ENCODE peak calls at places on chromosomes 16 and 17, in six cellular contexts. One of them, this sample, is unnamed.

GRCh38 chr16:61901689-61902088 is 134.5 kb downstream of the CDH8 start:
- DNase-seq in RWPE2: no peak
- DNase-seq in upper lobe of right lung: no peak
- DNase-seq in esophagus squamous epithelium: no peak
- DNase-seq in cardiac muscle cell: no peak
- DNase-seq in fibroblast of lung: no peak
- DNase-seq in this sample: no peak

GRCh38 chr16:12690024-12690423 is 113.7 kb downstream of the CPPED1 start:
- DNase-seq in esophagus squamous epithelium: no peak
- DNase-seq in fibroblast of lung: no peak
- DNase-seq in cardiac muscle cell: no peak
- DNase-seq in upper lobe of right lung: no peak
- DNase-seq in RWPE2: no peak
- DNase-seq in this sample: no peak

GRCh38 chr17:77254961-77255741 is 114.4 kb downstream of the SEC14L1 start:
- DNase-seq in RWPE2: peak; percentile 98
- DNase-seq in esophagus squamous epithelium: no peak
- DNase-seq in cardiac muscle cell: no peak
- DNase-seq in upper lobe of right lung: peak; percentile 82
- DNase-seq in fibroblast of lung: peak; percentile 82
- DNase-seq in this sample: peak; percentile 69

GRCh38 chr16:10694830-10695229 is at the start of gene TEKT5:
- DNase-seq in fibroblast of lung: no peak
- DNase-seq in esophagus squamous epithelium: no peak
- DNase-seq in upper lobe of right lung: no peak
- DNase-seq in cardiac muscle cell: no peak
- DNase-seq in RWPE2: no peak
- DNase-seq in this sample: no peak

GRCh38 chr16:68644715-68645493 is at the start of gene CDH3:
- DNase-seq in cardiac muscle cell: peak; percentile 58
- DNase-seq in RWPE2: peak; percentile 96
- DNase-seq in esophagus squamous epithelium: no peak
- DNase-seq in fibroblast of lung: peak; percentile 48
- DNase-seq in upper lobe of right lung: peak; percentile 84
- DNase-seq in this sample: no peak

GRCh38 chr16:13892301-13892700 is 27.7 kb upstream of the ERCC4 start:
- DNase-seq in fibroblast of lung: no peak
- DNase-seq in cardiac muscle cell: no peak
- DNase-seq in upper lobe of right lung: no peak
- DNase-seq in RWPE2: no peak
- DNase-seq in esophagus squamous epithelium: no peak
- DNase-seq in this sample: no peak

GRCh38 chr17:5203178-5203907 is 11.7 kb upstream of the ZNF594 start:
- DNase-seq in fibroblast of lung: peak; percentile 37
- DNase-seq in cardiac muscle cell: no peak
- DNase-seq in esophagus squamous epithelium: no peak
- DNase-seq in RWPE2: no peak
- DNase-seq in upper lobe of right lung: no peak
- DNase-seq in this sample: no peak

GRCh38 chr16:15807603-15808009 is 49.2 kb downstream of the MYH11 start:
- DNase-seq in cardiac muscle cell: no peak
- DNase-seq in esophagus squamous epithelium: no peak
- DNase-seq in upper lobe of right lung: no peak
- DNase-seq in fibroblast of lung: peak; percentile 60
- DNase-seq in RWPE2: no peak
- DNase-seq in this sample: no peak

GRCh38 chr17:6677158-6677831 is 25.7 kb downstream of the C17orf100 start:
- DNase-seq in cardiac muscle cell: no peak
- DNase-seq in RWPE2: no peak
- DNase-seq in upper lobe of right lung: no peak
- DNase-seq in esophagus squamous epithelium: no peak
- DNase-seq in fibroblast of lung: peak; percentile 68
- DNase-seq in this sample: peak; percentile 10

GRCh38 chr17:32558328-32558955 is 71.6 kb downstream of the CDK5R1 start:
- DNase-seq in cardiac muscle cell: no peak
- DNase-seq in RWPE2: no peak
- DNase-seq in upper lobe of right lung: no peak
- DNase-seq in esophagus squamous epithelium: no peak
- DNase-seq in fibroblast of lung: no peak
- DNase-seq in this sample: no peak

GRCh38 chr17:79188048-79188447 is 113.4 kb downstream of the ENGASE start:
- DNase-seq in cardiac muscle cell: peak; percentile 42
- DNase-seq in upper lobe of right lung: no peak
- DNase-seq in fibroblast of lung: no peak
- DNase-seq in RWPE2: no peak
- DNase-seq in esophagus squamous epithelium: no peak
- DNase-seq in this sample: no peak

GRCh38 chr16:85986931-85987749 is 88.2 kb downstream of the IRF8 start:
- DNase-seq in esophagus squamous epithelium: no peak
- DNase-seq in RWPE2: no peak
- DNase-seq in fibroblast of lung: no peak
- DNase-seq in upper lobe of right lung: no peak
- DNase-seq in cardiac muscle cell: peak; percentile 59
- DNase-seq in this sample: no peak
- TF ChIP-seq CTCF in esophagus squamous epithelium: no peak
- TF ChIP-seq CTCF in RWPE2: peak; percentile 54
- TF ChIP-seq CTCF in fibroblast of lung: no peak
- TF ChIP-seq CTCF in upper lobe of right lung: peak; percentile 57
- TF ChIP-seq CTCF in cardiac muscle cell: no peak
- TF ChIP-seq CTCF in this sample: peak; percentile 40

GRCh38 chr16:57071840-57072541 is 20.4 kb upstream of the CPNE2 start:
- DNase-seq in esophagus squamous epithelium: no peak
- DNase-seq in cardiac muscle cell: no peak
- DNase-seq in fibroblast of lung: peak; percentile 71
- DNase-seq in upper lobe of right lung: no peak
- DNase-seq in RWPE2: no peak
- DNase-seq in this sample: no peak
- TF ChIP-seq CTCF in esophagus squamous epithelium: no peak
- TF ChIP-seq CTCF in cardiac muscle cell: no peak
- TF ChIP-seq CTCF in fibroblast of lung: no peak
- TF ChIP-seq CTCF in upper lobe of right lung: no peak
- TF ChIP-seq CTCF in RWPE2: no peak
- TF ChIP-seq CTCF in this sample: no peak

DNA sequence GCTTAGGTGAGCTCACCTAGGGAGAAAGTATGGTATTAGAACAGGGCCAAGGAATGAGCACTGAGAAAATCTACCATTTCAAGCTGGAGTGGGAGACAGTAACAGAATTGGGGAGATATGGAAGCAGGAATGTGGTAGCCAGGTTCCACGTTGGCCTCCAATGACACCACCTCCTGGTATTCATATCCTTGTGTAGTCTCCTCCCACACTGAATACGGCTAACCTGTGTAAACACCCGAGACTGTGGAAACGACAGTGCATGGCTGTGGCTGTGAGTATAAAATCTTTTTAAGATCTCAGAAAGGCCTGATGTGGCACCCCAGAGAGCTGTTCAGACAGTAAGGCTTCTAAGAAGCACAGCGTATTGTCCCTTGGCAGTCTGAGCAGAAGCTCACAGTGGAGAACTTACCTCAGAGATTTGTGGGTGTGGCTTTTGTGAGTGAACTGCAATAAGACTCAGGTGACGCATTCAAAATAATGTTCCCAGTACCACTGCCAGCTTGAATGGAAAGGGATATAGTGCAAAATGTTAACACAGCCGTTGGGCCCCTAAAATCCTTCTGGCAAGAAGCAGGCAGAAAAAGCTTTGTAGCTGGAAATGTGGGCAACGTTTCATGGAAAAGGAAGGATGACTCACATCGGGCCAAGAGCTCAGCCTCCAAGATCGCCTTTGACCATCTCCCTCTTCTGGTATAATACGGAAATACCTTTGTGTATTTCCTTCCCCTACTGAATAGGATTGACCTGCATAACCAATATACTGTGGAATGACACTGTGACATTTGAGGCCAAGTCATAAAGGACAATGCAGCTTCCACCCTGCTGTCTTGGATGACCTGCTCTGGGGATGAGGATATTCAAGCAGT is 14.4 kb downstream of the SDR42E1 start:
- DNase-seq in esophagus squamous epithelium: no peak
- DNase-seq in cardiac muscle cell: peak; percentile 2
- DNase-seq in fibroblast of lung: peak; percentile 76
- DNase-seq in RWPE2: no peak
- DNase-seq in upper lobe of right lung: no peak
- DNase-seq in this sample: no peak
- TF ChIP-seq CTCF in esophagus squamous epithelium: peak; percentile 33
- TF ChIP-seq CTCF in cardiac muscle cell: peak; percentile 19
- TF ChIP-seq CTCF in fibroblast of lung: peak; percentile 30
- TF ChIP-seq CTCF in RWPE2: peak; percentile 68
- TF ChIP-seq CTCF in upper lobe of right lung: peak; percentile 27
- TF ChIP-seq CTCF in this sample: no peak

GRCh38 chr17:16491703-16492612 is at the start of gene LRRC75A:
- DNase-seq in cardiac muscle cell: peak; percentile 81
- DNase-seq in upper lobe of right lung: peak; percentile 80
- DNase-seq in esophagus squamous epithelium: no peak
- DNase-seq in fibroblast of lung: peak; percentile 30
- DNase-seq in RWPE2: no peak
- DNase-seq in this sample: no peak
- TF ChIP-seq CTCF in cardiac muscle cell: no peak
- TF ChIP-seq CTCF in upper lobe of right lung: no peak
- TF ChIP-seq CTCF in esophagus squamous epithelium: no peak
- TF ChIP-seq CTCF in fibroblast of lung: no peak
- TF ChIP-seq CTCF in RWPE2: peak; percentile 14
- TF ChIP-seq CTCF in this sample: peak; percentile 4

DNA sequence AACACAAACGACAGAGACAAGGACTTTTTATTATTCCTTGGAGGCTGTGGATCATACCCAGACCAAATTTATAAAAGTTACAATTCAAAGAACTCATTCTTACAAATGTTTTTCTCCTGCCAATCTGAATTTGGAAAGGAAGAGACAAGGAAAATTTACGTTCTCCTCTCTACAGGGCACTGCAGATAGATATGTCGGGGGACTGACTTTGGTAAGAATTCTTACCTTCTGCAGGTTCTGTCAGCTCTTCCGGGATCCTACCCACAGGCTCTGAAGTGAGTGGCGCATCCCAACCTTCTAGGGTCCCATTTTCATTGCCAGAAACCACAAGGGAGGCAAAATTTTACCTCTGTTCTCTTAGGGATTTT is 2.2 kb upstream of the SLFN12L start:
- DNase-seq in fibroblast of lung: no peak
- DNase-seq in esophagus squamous epithelium: no peak
- DNase-seq in cardiac muscle cell: no peak
- DNase-seq in RWPE2: no peak
- DNase-seq in upper lobe of right lung: no peak
- DNase-seq in this sample: no peak
- TF ChIP-seq CTCF in fibroblast of lung: no peak
- TF ChIP-seq CTCF in esophagus squamous epithelium: no peak
- TF ChIP-seq CTCF in cardiac muscle cell: no peak
- TF ChIP-seq CTCF in RWPE2: peak; percentile 73
- TF ChIP-seq CTCF in upper lobe of right lung: no peak
- TF ChIP-seq CTCF in this sample: no peak

GRCh38 chr16:6684076-6684673 is 648.5 kb upstream of the RBFOX1 start:
- DNase-seq in fibroblast of lung: no peak
- DNase-seq in upper lobe of right lung: no peak
- DNase-seq in cardiac muscle cell: peak; percentile 47
- DNase-seq in RWPE2: no peak
- DNase-seq in esophagus squamous epithelium: no peak
- DNase-seq in this sample: no peak
- TF ChIP-seq CTCF in fibroblast of lung: no peak
- TF ChIP-seq CTCF in upper lobe of right lung: peak; percentile 41
- TF ChIP-seq CTCF in cardiac muscle cell: no peak
- TF ChIP-seq CTCF in RWPE2: peak; percentile 61
- TF ChIP-seq CTCF in esophagus squamous epithelium: peak; percentile 24
- TF ChIP-seq CTCF in this sample: no peak

GRCh38 chr16:30949655-30950515 is 1.0 kb downstream of the ORAI3 start:
- DNase-seq in cardiac muscle cell: peak; percentile 66
- DNase-seq in esophagus squamous epithelium: peak; percentile 54
- DNase-seq in upper lobe of right lung: peak; percentile 83
- DNase-seq in RWPE2: peak; percentile 98
- DNase-seq in fibroblast of lung: peak; percentile 75
- DNase-seq in this sample: no peak
- TF ChIP-seq CTCF in cardiac muscle cell: no peak
- TF ChIP-seq CTCF in esophagus squamous epithelium: peak; percentile 14
- TF ChIP-seq CTCF in upper lobe of right lung: peak; percentile 11
- TF ChIP-seq CTCF in RWPE2: no peak
- TF ChIP-seq CTCF in fibroblast of lung: no peak
- TF ChIP-seq CTCF in this sample: no peak

DNA sequence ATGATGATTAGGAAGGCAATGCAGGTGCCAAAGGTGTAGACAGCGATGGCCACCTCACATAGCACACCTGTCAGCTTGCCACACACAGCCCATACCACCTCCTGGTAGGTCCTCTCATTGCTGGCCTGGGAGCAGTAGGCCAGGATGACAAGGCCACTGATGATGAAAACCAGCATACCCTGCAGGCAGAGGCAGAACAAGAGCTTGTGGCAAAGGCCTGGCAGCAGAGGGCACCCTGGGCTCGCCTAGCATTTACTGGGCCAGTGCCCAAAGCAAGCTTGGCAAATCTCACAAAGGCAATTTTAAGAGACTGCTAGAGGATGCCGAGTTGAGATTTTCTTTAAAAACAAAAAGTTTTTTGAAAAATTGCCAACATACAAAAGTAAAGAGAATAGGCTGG is 5.9 kb downstream of the SLC38A7 start:
- DNase-seq in cardiac muscle cell: no peak
- DNase-seq in esophagus squamous epithelium: no peak
- DNase-seq in upper lobe of right lung: no peak
- DNase-seq in RWPE2: no peak
- DNase-seq in fibroblast of lung: no peak
- DNase-seq in this sample: no peak
- TF ChIP-seq CTCF in cardiac muscle cell: peak; percentile 12
- TF ChIP-seq CTCF in esophagus squamous epithelium: peak; percentile 17
- TF ChIP-seq CTCF in upper lobe of right lung: no peak
- TF ChIP-seq CTCF in RWPE2: peak; percentile 25
- TF ChIP-seq CTCF in fibroblast of lung: no peak
- TF ChIP-seq CTCF in this sample: peak; percentile 22

GRCh38 chr17:20988896-20989295 is 53.9 kb downstream of the USP22 start:
- DNase-seq in RWPE2: no peak
- DNase-seq in cardiac muscle cell: no peak
- DNase-seq in esophagus squamous epithelium: no peak
- DNase-seq in upper lobe of right lung: peak; percentile 10
- DNase-seq in fibroblast of lung: no peak
- DNase-seq in this sample: no peak
- TF ChIP-seq CTCF in RWPE2: no peak
- TF ChIP-seq CTCF in cardiac muscle cell: no peak
- TF ChIP-seq CTCF in esophagus squamous epithelium: no peak
- TF ChIP-seq CTCF in upper lobe of right lung: no peak
- TF ChIP-seq CTCF in fibroblast of lung: no peak
- TF ChIP-seq CTCF in this sample: no peak

GRCh38 chr17:14198013-14198412 is 38.6 kb downstream of the CDRT15 start:
- DNase-seq in upper lobe of right lung: peak; percentile 82
- DNase-seq in fibroblast of lung: no peak
- DNase-seq in cardiac muscle cell: peak; percentile 93
- DNase-seq in esophagus squamous epithelium: no peak
- DNase-seq in RWPE2: no peak
- DNase-seq in this sample: no peak
- TF ChIP-seq CTCF in upper lobe of right lung: no peak
- TF ChIP-seq CTCF in fibroblast of lung: no peak
- TF ChIP-seq CTCF in cardiac muscle cell: no peak
- TF ChIP-seq CTCF in esophagus squamous epithelium: no peak
- TF ChIP-seq CTCF in RWPE2: no peak
- TF ChIP-seq CTCF in this sample: no peak